ENCODE peak calls at places on chromosomes 1 and 21, in ten cellular contexts. W, A, H, V, X, M, B, Q, S and D are unnamed samples.
A peak's percentile ranks its signal among the peaks of the same experiment; 100 is the strongest.

GRCh38 chr21:29164330-29164942 is 34.0 kb downstream of the MAP3K7CL start:
- DNase-seq in M (no peak), W (no peak), X (peak; percentile 53), S (no peak), V (no peak), A (peak; percentile 91), Q (no peak), H (no peak), B (no peak), D (peak; percentile 75)

GRCh38 chr1:191901651-191902050 is 256.6 kb upstream of the RGS18 start:
- DNase-seq in V (no peak), W (no peak), B (no peak), Q (no peak), S (no peak), X (no peak), H (no peak), A (no peak), M (no peak), D (no peak)

GRCh38 chr1:55384589-55385136 is 169.5 kb upstream of the USP24 start:
- DNase-seq in V (no peak), X (no peak), H (no peak), W (no peak), A (no peak), B (no peak), M (no peak), Q (no peak), S (no peak), D (no peak)

GRCh38 chr21:29078884-29079765 is 5.7 kb upstream of the CCT8 start:
- DNase-seq in V (no peak), M (no peak), H (no peak), W (no peak), B (peak; percentile 32), X (peak; percentile 96), Q (peak; percentile 52), A (no peak), S (peak; percentile 43), D (no peak)

GRCh38 chr1:162389021-162389818 is 7.7 kb downstream of the C1orf226 start:
- DNase-seq in Q (no peak), M (no peak), A (peak; percentile 30), W (no peak), V (no peak), B (no peak), X (peak; percentile 25), H (peak; percentile 31), S (no peak), D (no peak)

GRCh38 chr1:119712342-119713038 is 756 bp downstream of the PHGDH start:
- DNase-seq in H (peak; percentile 95), B (peak; percentile 65), Q (peak; percentile 69), V (peak; percentile 78), X (peak; percentile 81), S (peak; percentile 72), M (peak; percentile 82), A (peak; percentile 95), W (peak; percentile 86), D (peak; percentile 85)

GRCh38 chr1:150083907-150084306 is 16.3 kb downstream of the VPS45 start:
- DNase-seq in W (no peak), S (no peak), V (no peak), M (no peak), B (no peak), Q (no peak), H (no peak), X (no peak), A (peak; percentile 14), D (no peak)

GRCh38 chr1:31633117-31633516 is 11.6 kb downstream of the PEF1 start:
- DNase-seq in W (peak; percentile 78), A (no peak), Q (no peak), H (no peak), M (no peak), X (peak; percentile 39), V (no peak), B (no peak), S (no peak), D (peak; percentile 38)

GRCh38 chr1:166488327-166488726 is 321.5 kb upstream of the FAM78B start:
- DNase-seq in V (no peak), W (no peak), S (no peak), B (no peak), X (no peak), H (no peak), M (no peak), Q (no peak), A (no peak), D (no peak)

GRCh38 chr1:29579821-29580425 is 343.6 kb downstream of the PTPRU start:
- DNase-seq in S (no peak), X (no peak), A (peak; percentile 85), W (no peak), M (no peak), H (no peak), B (no peak), V (no peak), Q (no peak), D (peak; percentile 12)

GRCh38 chr1:188364927-188365449 is 1536.2 kb downstream of the PLA2G4A start:
- DNase-seq in M (no peak), X (no peak), B (no peak), H (no peak), Q (no peak), V (no peak), S (no peak), A (no peak), W (no peak), D (no peak)

GRCh38 chr1:6239950-6240768 is 3.8 kb upstream of the HES3 start:
- DNase-seq in M (no peak), W (peak; percentile 23), X (peak; percentile 21), H (no peak), B (no peak), V (no peak), Q (no peak), A (peak; percentile 36), S (no peak), D (no peak)

GRCh38 chr1:87951852-87952251 is 623.2 kb downstream of the LMO4 start:
- DNase-seq in S (no peak), V (no peak), A (peak; percentile 47), Q (no peak), M (no peak), B (no peak), H (no peak), W (no peak), X (no peak), D (no peak)

GRCh38 chr1:176602388-176603004 is 139.5 kb downstream of the PAPPA2 start:
- DNase-seq in B (no peak), X (no peak), M (no peak), W (no peak), A (no peak), V (no peak), Q (no peak), H (no peak), S (no peak), D (no peak)

DNA sequence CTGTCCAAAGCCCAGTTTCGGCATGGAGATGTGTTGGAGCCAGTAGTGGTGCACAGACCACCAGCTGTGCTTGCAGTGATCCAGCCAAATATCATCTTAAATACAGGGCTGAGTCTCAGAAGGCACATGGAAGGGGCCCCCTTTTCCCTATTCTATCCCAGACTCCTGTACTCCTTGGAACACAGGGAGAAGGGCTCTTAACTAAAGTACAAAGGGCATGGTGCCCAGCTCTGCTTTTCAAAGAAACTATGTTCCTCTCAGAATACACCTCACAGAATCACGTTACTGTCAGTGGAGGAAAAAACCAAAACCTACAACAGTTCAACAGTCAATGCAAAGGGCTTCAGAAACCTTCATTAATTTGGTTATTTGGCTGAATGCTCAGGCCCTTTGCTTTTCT is 180.6 kb upstream of the C1orf105 start:
- DNase-seq in B (no peak), M (no peak), H (no peak), X (no peak), A (no peak), Q (no peak), S (no peak), W (no peak), V (no peak), D (no peak)
- H3K4me3 ChIP-seq in B (no peak overlapping the region), M (no peak overlapping the region), H (no peak overlapping the region), X (no peak overlapping the region), A (no peak overlapping the region), Q (no peak overlapping the region), S (no peak overlapping the region), W (no peak overlapping the region), V (no peak overlapping the region), D (no peak overlapping the region)

GRCh38 chr1:64490204-64490818 is 20.4 kb downstream of the CACHD1 start:
- DNase-seq in M (no peak), W (no peak), X (no peak), B (no peak), A (no peak), H (no peak), S (no peak), V (no peak), Q (no peak), D (no peak)
- TF ChIP-seq CTCF in M (no peak), W (no peak), X (no peak), B (no peak), A (no peak), H (no peak), S (no peak), V (no peak), Q (no peak), D (no peak)

DNA sequence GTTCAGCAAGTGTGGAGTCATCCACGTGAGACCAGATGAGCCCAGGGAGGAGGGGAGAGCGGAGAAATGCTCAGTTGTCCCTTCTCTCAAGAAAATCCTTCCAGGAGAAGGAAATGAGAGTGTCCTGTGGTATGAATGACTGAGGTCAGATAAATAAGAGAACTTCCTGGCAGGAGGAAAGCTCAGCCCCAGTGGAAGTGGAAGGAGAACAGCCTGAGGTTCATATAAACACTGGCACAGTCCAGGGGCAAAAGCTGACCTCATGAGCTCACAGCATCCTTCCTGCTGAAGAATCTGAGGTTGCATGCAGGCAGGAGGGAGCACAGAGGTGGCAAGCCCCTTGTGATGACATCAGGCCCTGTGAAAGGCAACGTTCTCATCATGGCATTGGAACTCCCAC is 97.7 kb downstream of the NAV1 start:
- DNase-seq in W (no peak), Q (no peak), S (no peak), B (no peak), X (no peak), M (no peak), V (no peak), A (peak; percentile 98), H (no peak), D (peak; percentile 91)
- H3K27ac ChIP-seq in W (no peak overlapping the region), Q (no peak overlapping the region), S (no peak overlapping the region), B (no peak overlapping the region), X (no peak overlapping the region), M (no peak overlapping the region), V (peak overlapping the region; percentile 77), A (peak overlapping the region; percentile 72), H (no peak overlapping the region), D (peak overlapping the region; percentile 79)

GRCh38 chr1:200381256-200381980 is 28.4 kb downstream of the ZNF281 start:
- DNase-seq in Q (no peak), S (no peak), V (no peak), H (no peak), W (no peak), M (no peak), A (peak; percentile 41), X (no peak), B (no peak), D (no peak)

GRCh38 chr1:200379940-200380588 is 29.8 kb downstream of the ZNF281 start:
- DNase-seq in M (no peak), A (no peak), S (no peak), V (no peak), Q (no peak), B (no peak), X (no peak), H (no peak), W (no peak), D (no peak)

GRCh38 chr1:200378096-200378495 is 31.7 kb downstream of the ZNF281 start:
- DNase-seq in S (no peak), W (no peak), Q (no peak), V (no peak), M (no peak), B (no peak), H (no peak), A (no peak), X (no peak), D (no peak)

GRCh38 chr1:200380589-200381021 is 29.2 kb downstream of the ZNF281 start:
- DNase-seq in V (no peak), A (no peak), S (no peak), X (no peak), W (no peak), H (no peak), M (no peak), Q (no peak), B (no peak), D (no peak)

GRCh38 chr1:200379431-200379755 is 30.4 kb downstream of the ZNF281 start:
- DNase-seq in S (no peak), X (no peak), W (no peak), A (peak; percentile 95), H (no peak), Q (no peak), M (no peak), V (no peak), B (no peak), D (peak; percentile 88)
- H3K4me3 ChIP-seq in S (no peak overlapping the region), X (no peak overlapping the region), W (no peak overlapping the region), A (no peak overlapping the region), H (no peak overlapping the region), Q (no peak overlapping the region), M (no peak overlapping the region), V (no peak overlapping the region), B (no peak overlapping the region), D (no peak overlapping the region)